ENCODE peak calls at places on chromosomes 11 and 22, in eight cellular contexts. Q, M, L, O, Z, F, G and I are unnamed samples.

GRCh38 chr11:2383823-2384722 is 7.0 kb downstream of the CD81 start:
- DNase-seq in M (peak), O (no peak), L (no peak), Q (peak), G (peak), Z (no peak), F (no peak), I (peak)

GRCh38 chr22:49960967-49961600 is 512 bp downstream of the PIM3 start:
- DNase-seq in F (peak), Q (peak), O (no peak), Z (peak), M (peak), L (peak), G (peak), I (peak)

GRCh38 chr11:84105148-84105547 is 819.0 kb upstream of the CCDC90B start:
- DNase-seq in O (no peak), L (no peak), G (no peak), Z (no peak), M (no peak), F (no peak), Q (no peak), I (no peak)

GRCh38 chr22:28012811-28013460 is 93.9 kb upstream of the PITPNB start:
- DNase-seq in F (no peak), Q (no peak), G (no peak), O (no peak), Z (no peak), M (peak), L (no peak), I (no peak)

GRCh38 chr11:111941963-111942362 is 4.8 kb downstream of the DIXDC1 start:
- DNase-seq in F (peak), M (no peak), G (no peak), L (peak), O (no peak), Z (no peak), Q (no peak), I (peak)

GRCh38 chr22:38901111-38901641 is 29.2 kb upstream of the CBX6 start:
- DNase-seq in O (peak), Q (no peak), M (no peak), Z (peak), G (no peak), L (no peak), F (no peak), I (no peak)

GRCh38 chr22:27642104-27642800 is 159.3 kb downstream of the MN1 start:
- DNase-seq in Q (no peak), O (no peak), L (no peak), F (no peak), Z (no peak), M (no peak), G (no peak), I (peak)

GRCh38 chr11:124080319-124081001 is 34.8 kb upstream of the VWA5A start:
- DNase-seq in Z (peak), G (no peak), L (no peak), O (no peak), F (peak), Q (no peak), M (no peak), I (no peak)

GRCh38 chr11:45809456-45810395 is 4.8 kb downstream of the SLC35C1 start:
- DNase-seq in Z (no peak), G (peak), F (no peak), O (peak), Q (no peak), L (peak), M (no peak), I (no peak)

GRCh38 chr11:126149759-126150236 is 61.7 kb downstream of the RPUSD4 start:
- DNase-seq in F (no peak), Z (no peak), M (no peak), O (peak), Q (no peak), G (peak), L (no peak), I (no peak)

GRCh38 chr11:1011320-1011698 is 25.2 kb downstream of the MUC6 start:
- DNase-seq in Q (no peak), F (no peak), Z (no peak), O (no peak), L (no peak), M (no peak), G (no peak), I (no peak)

GRCh38 chr11:123815116-123815515 is 9.0 kb upstream of the OR6M1 start:
- DNase-seq in G (no peak), L (no peak), O (no peak), F (no peak), Q (no peak), Z (no peak), M (no peak), I (no peak)

GRCh38 chr11:94834931-94835330 is 66.8 kb downstream of the AMOTL1 start:
- DNase-seq in M (no peak), F (no peak), O (no peak), L (no peak), Z (no peak), Q (no peak), G (no peak), I (no peak)

GRCh38 chr22:17086750-17087149 is 1.9 kb downstream of the IL17RA start:
- DNase-seq in O (peak), M (no peak), F (no peak), L (peak), Z (no peak), G (no peak), Q (no peak), I (no peak)

GRCh38 chr11:32052218-32052617 is 38.7 kb upstream of the RCN1 start:
- DNase-seq in Z (peak), M (no peak), L (peak), Q (peak), G (peak), O (peak), F (peak), I (peak)

GRCh38 chr11:18313985-18314763 is 7.8 kb downstream of the HPS5 start:
- DNase-seq in F (no peak), M (no peak), O (no peak), Z (no peak), Q (no peak), L (peak), G (no peak), I (no peak)

GRCh38 chr11:57501951-57502350 is 13.6 kb downstream of the SLC43A1 start:
- DNase-seq in L (peak), G (no peak), Q (no peak), M (no peak), F (peak), O (no peak), Z (no peak), I (peak)

GRCh38 chr22:41922940-41923594 is 3.5 kb downstream of the TNFRSF13C start:
- DNase-seq in L (no peak), G (no peak), F (no peak), O (no peak), Z (no peak), M (no peak), Q (no peak), I (no peak)

GRCh38 chr11:57514538-57515331 is 767 bp downstream of the SLC43A1 start:
- DNase-seq in L (peak), G (peak), M (peak), O (peak), Z (peak), F (peak), Q (peak), I (peak)

GRCh38 chr11:59710136-59710847 is 3.4 kb downstream of the OR10V1 start:
- DNase-seq in F (no peak), G (no peak), M (no peak), Q (no peak), Z (no peak), L (no peak), O (no peak), I (no peak)

GRCh38 chr11:128553662-128554392 is 33.5 kb downstream of the ETS1 start:
- DNase-seq in F (peak), O (no peak), Q (no peak), Z (peak), G (no peak), L (no peak), M (no peak), I (no peak)

GRCh38 chr11:16226245-16226644 is 130.1 kb downstream of the SOX6 start:
- DNase-seq in O (no peak), Q (peak), L (peak), G (peak), M (no peak), F (peak), Z (peak), I (no peak)

GRCh38 chr11:17845431-17845881 is 110.9 kb downstream of the KCNC1 start:
- DNase-seq in O (no peak), Q (no peak), G (no peak), L (no peak), F (peak), M (no peak), Z (no peak), I (no peak)

GRCh38 chr11:65616575-65617001 is 1.0 kb downstream of the PCNX3 start:
- DNase-seq in M (no peak), G (no peak), O (no peak), Z (no peak), L (no peak), F (no peak), Q (no peak), I (no peak)
- H3K27ac ChIP-seq in M (peak), G (no peak), O (peak), Z (peak), L (no peak), F (peak), Q (no peak), I (peak)

DNA sequence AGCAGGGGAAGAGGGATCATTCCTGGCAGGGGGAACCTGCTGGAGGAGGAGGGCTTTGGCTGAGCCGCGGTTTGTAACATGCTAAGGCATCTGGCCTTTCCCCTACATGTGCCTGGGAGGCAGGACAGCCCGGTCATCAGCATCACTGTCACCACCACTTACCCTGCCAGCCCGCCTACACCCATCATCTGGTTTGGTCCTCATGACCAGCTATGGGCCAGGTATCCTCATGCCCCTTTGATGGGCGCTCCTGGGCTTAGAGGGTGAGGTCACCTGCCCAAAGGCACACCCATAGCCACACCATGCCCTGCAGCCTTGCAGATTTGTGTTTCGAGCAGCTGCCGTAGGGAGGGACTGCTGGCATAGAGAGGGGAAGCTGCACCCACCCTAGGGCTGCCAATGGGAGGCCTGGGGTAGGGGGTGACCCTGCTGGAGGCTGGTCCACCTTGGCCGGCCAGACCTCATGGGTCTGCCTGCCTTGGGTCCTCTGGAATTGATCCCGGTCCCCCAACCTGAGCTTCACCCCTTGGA is 2.6 kb downstream of the MRGPRF start:
- DNase-seq in F (peak), O (no peak), Z (no peak), G (no peak), M (no peak), L (no peak), Q (no peak), I (peak)
- H3K4me3 ChIP-seq in F (no peak), O (no peak), Z (no peak), G (peak), M (peak), L (no peak), Q (peak), I (peak)

GRCh38 chr11:86678823-86679222 is 6.4 kb upstream of the ME3 start:
- DNase-seq in Z (no peak), M (no peak), Q (no peak), O (no peak), L (no peak), G (no peak), F (no peak), I (no peak)
- TF ChIP-seq CTCF in Z (no peak), M (no peak), Q (no peak), O (no peak), L (no peak), G (no peak), F (no peak), I (no peak)

DNA sequence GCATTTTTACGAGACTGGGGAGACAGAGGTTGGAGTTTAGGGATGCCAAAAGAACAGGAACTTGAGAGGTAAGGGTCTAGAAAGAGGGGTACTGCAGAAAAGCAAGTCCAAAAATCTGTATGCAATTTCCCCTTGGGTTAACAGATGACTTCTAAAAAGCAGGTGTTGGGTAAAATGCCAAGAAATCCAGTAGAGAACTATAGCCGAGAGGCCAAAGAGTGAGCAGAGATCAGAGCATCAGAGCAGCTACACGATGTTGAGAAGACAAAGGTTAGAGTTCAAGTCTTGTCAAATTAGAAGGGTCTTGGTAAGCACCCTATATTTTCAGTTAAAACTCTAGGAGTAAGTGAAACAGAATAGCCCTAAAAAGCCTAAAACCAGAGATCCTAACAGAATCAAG is 145.2 kb downstream of the FCHSD2 start:
- DNase-seq in L (no peak), F (no peak), Q (no peak), G (no peak), O (no peak), Z (no peak), M (no peak), I (no peak)
- H3K27ac ChIP-seq in L (no peak), F (no peak), Q (no peak), G (no peak), O (no peak), Z (no peak), M (no peak), I (no peak)

DNA sequence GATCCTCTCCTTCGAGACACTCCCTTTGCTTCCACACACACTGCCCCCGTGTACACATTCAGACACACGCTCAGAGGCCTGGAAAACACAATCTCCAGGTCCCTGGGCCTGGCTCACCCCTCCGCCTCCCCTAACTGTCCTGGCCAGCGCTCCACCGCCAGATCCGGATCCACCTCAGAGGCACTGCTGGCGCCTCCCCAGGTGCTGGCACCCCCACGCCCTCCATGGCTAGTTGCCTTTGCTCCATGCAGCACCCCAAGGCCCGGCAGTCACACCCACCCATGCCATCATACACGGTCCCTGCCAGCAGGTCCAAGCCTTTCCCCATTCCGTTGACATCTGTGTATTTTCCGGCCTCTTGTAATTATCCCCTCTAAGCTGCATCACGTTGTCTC is 11.1 kb downstream of the SPTBN2 start:
- DNase-seq in F (no peak), Q (no peak), L (no peak), Z (no peak), G (no peak), O (no peak), M (no peak), I (no peak)
- H3K4me3 ChIP-seq in F (no peak), Q (peak), L (no peak), Z (no peak), G (no peak), O (no peak), M (no peak), I (no peak)

DNA sequence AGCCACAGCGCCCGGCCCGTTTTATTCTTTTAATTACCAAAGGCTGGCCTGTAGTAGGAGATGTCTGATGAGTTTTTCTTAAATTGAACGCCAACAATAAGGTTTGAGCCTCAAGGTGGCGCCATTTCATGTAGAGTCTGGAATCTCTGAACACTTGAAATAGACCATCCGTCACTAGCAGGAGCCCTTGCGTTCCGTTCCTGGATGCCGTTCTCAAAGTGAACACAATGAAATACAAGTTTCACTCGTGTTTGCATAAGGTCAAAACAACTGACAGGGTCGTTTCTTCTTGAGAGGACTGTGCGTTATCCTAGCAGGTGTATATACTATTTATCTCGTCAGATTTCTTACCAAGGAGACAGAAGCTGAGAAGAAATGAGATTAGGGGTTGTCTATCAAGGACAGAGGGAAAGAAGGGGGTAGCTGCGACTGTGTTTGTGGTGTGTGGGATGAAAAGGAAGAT is 18.7 kb upstream of the SCGB1D1 start:
- DNase-seq in G (peak), M (no peak), L (peak), Q (peak), F (peak), Z (peak), O (peak), I (peak)
- TF ChIP-seq CTCF in G (peak), M (peak), L (peak), Q (peak), F (peak), Z (peak), O (peak), I (peak)

DNA sequence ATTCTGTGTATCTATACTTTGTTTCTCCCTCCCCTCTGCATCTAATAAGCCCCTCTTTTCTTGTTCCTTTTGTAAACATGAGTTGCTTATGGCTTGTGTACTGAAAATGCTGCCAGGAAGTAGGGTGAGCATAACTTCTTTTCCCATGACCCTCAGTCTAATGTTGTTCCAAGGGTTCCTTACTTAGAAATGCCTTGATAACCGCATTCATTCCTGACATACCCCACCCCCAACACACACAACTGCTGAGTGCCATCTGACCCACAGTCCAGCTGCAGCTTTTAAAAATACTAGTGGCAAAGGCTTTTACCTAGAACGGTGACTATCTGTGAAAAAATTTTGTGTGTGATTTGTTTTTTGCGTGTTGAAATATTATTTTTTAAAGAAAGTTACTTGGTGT is 52.5 kb downstream of the ARHGAP42 start:
- DNase-seq in L (no peak), O (no peak), Q (no peak), M (no peak), G (no peak), Z (peak), F (peak), I (no peak)
- H3K27ac ChIP-seq in L (no peak), O (no peak), Q (no peak), M (peak), G (peak), Z (peak), F (no peak), I (peak)

DNA sequence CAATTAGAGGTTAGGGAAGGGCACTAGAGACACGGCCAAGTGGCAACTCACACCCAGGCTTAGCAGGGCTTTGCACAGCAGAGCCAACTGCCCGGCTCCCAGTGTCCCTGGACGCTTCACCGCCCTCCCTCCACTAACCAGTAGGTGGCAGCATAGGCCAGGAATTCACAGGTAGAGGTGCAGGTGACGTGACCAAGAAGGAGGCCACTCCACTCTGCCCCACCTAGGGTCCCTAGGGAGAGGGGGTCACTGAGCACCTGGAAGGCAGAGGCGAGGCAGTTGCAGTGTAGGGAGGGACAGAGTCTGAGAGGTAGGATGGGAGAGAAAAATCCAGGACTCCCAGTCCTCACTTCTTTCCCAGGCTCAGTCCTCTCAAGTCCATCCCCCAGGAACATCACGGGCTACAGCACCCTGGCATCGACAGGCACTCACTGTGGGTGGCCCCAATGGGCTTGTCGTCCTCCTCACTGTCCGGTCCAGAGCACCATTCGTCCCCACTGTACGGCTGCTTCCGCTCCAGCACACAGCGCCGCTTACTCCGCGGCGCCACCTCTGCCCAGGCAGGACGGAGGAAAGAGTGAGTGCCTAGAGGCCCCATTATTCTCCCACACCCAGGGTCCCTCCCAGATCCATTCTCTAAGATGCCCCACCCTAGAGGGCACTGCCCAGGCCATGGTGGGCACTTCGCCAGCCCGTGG is 18.5 kb downstream of the BCL9L start:
- DNase-seq in F (peak), G (peak), L (peak), Q (peak), Z (peak), O (peak), M (peak), I (peak)
- H3K4me3 ChIP-seq in F (no peak), G (no peak), L (no peak), Q (no peak), Z (no peak), O (no peak), M (no peak), I (peak)